ENCODE peak calls at places on chromosomes 12 and 14, in four cellular contexts. One of them, this sample, is unnamed.
A peak's percentile ranks its signal among the peaks of the same experiment; 100 is the strongest.

GRCh38 chr12:94952325-94952724 is 51.2 kb downstream of the NDUFA12 start:
- DNase-seq in substantia nigra: no peak
- DNase-seq in lung: no peak
- DNase-seq in left lung: no peak
- DNase-seq in this sample: no peak

GRCh38 chr12:101740980-101741379 is 1.7 kb upstream of the SYCP3 start:
- DNase-seq in substantia nigra: no peak
- DNase-seq in left lung: no peak
- DNase-seq in lung: no peak
- DNase-seq in this sample: no peak

GRCh38 chr14:97848351-97848980 is 1051.3 kb downstream of the VRK1 start:
- DNase-seq in lung: no peak
- DNase-seq in left lung: no peak
- DNase-seq in substantia nigra: no peak
- DNase-seq in this sample: no peak

GRCh38 chr12:124233846-124234620 is 60.9 kb upstream of the RFLNA start:
- DNase-seq in substantia nigra: no peak
- DNase-seq in lung: no peak
- DNase-seq in left lung: no peak
- DNase-seq in this sample: no peak

GRCh38 chr14:104387000-104387384 is 192.6 kb upstream of the C14orf180 start:
- DNase-seq in left lung: peak; percentile 12
- DNase-seq in lung: no peak
- DNase-seq in substantia nigra: no peak
- DNase-seq in this sample: no peak

GRCh38 chr12:13851828-13852227 is 129.6 kb downstream of the GRIN2B start:
- DNase-seq in substantia nigra: no peak
- DNase-seq in left lung: no peak
- DNase-seq in lung: no peak
- DNase-seq in this sample: no peak

GRCh38 chr12:6938353-6939186 is 5.0 kb upstream of the RNU7-1 start:
- DNase-seq in left lung: peak; percentile 37
- DNase-seq in substantia nigra: no peak
- DNase-seq in lung: no peak
- DNase-seq in this sample: peak; percentile 43

GRCh38 chr12:42338280-42338679 is 12.3 kb downstream of the PPHLN1 start:
- DNase-seq in substantia nigra: no peak
- DNase-seq in lung: no peak
- DNase-seq in left lung: no peak
- DNase-seq in this sample: no peak

GRCh38 chr14:104547998-104548700 is 31.4 kb upstream of the C14orf180 start:
- DNase-seq in left lung: peak; percentile 10
- DNase-seq in lung: no peak
- DNase-seq in substantia nigra: no peak
- DNase-seq in this sample: no peak

GRCh38 chr12:1935242-1935641 is 16.8 kb upstream of the CACNA2D4 start:
- DNase-seq in lung: no peak
- DNase-seq in substantia nigra: no peak
- DNase-seq in left lung: no peak
- DNase-seq in this sample: no peak

GRCh38 chr12:120498870-120499515 is 3.1 kb downstream of the DYNLL1 start:
- DNase-seq in lung: no peak
- DNase-seq in left lung: no peak
- DNase-seq in substantia nigra: no peak
- DNase-seq in this sample: no peak

GRCh38 chr14:103520269-103520656 is 2.4 kb downstream of the CKB start:
- DNase-seq in lung: no peak
- DNase-seq in left lung: no peak
- DNase-seq in substantia nigra: no peak
- DNase-seq in this sample: no peak

GRCh38 chr12:14874882-14875281 is 10.8 kb downstream of the MGP start:
- DNase-seq in left lung: no peak
- DNase-seq in substantia nigra: no peak
- DNase-seq in lung: no peak
- DNase-seq in this sample: no peak

GRCh38 chr14:92657457-92658142 is 90.8 kb downstream of the LGMN start:
- DNase-seq in left lung: peak; percentile 86
- DNase-seq in substantia nigra: peak; percentile 65
- DNase-seq in lung: peak; percentile 58
- DNase-seq in this sample: peak; percentile 24

GRCh38 chr12:57872362-57872761 is 25.8 kb upstream of the CTDSP2 start:
- DNase-seq in substantia nigra: no peak
- DNase-seq in left lung: no peak
- DNase-seq in lung: no peak
- DNase-seq in this sample: no peak

GRCh38 chr12:8012910-8013309 is 19.6 kb upstream of the FOXJ2 start:
- DNase-seq in lung: no peak
- DNase-seq in left lung: no peak
- DNase-seq in substantia nigra: no peak
- DNase-seq in this sample: no peak

GRCh38 chr12:591571-592505 is 71.4 kb downstream of the NINJ2 start:
- DNase-seq in left lung: no peak
- DNase-seq in lung: no peak
- DNase-seq in substantia nigra: no peak
- DNase-seq in this sample: peak; percentile 92

GRCh38 chr12:90428474-90428873 is 526.5 kb downstream of the CCER1 start:
- DNase-seq in substantia nigra: no peak
- DNase-seq in lung: no peak
- DNase-seq in left lung: no peak
- DNase-seq in this sample: no peak

GRCh38 chr14:68910540-68910939 is 68.6 kb downstream of the ACTN1 start:
- DNase-seq in lung: no peak
- DNase-seq in substantia nigra: no peak
- DNase-seq in left lung: no peak
- DNase-seq in this sample: no peak

GRCh38 chr12:79344855-79345840 is 345.6 kb downstream of the PAWR start:
- DNase-seq in lung: no peak
- DNase-seq in substantia nigra: no peak
- DNase-seq in left lung: no peak
- DNase-seq in this sample: peak; percentile 27

GRCh38 chr12:132558861-132559623 is 51.3 kb downstream of the LRCOL1 start:
- DNase-seq in left lung: no peak
- DNase-seq in lung: no peak
- DNase-seq in substantia nigra: no peak
- DNase-seq in this sample: no peak

GRCh38 chr12:28876423-28876822 is 272.7 kb upstream of the FAR2 start:
- DNase-seq in left lung: no peak
- DNase-seq in lung: no peak
- DNase-seq in substantia nigra: no peak
- DNase-seq in this sample: no peak

GRCh38 chr12:15763336-15763735 is 25.9 kb downstream of the EPS8 start:
- DNase-seq in left lung: no peak
- DNase-seq in substantia nigra: no peak
- DNase-seq in lung: no peak
- DNase-seq in this sample: no peak

GRCh38 chr12:19158909-19159308 is 29.4 kb downstream of the PLEKHA5 start:
- DNase-seq in substantia nigra: no peak
- DNase-seq in left lung: no peak
- DNase-seq in lung: no peak
- DNase-seq in this sample: no peak

GRCh38 chr12:12839003-12839395 is 25.9 kb downstream of the DDX47 start:
- DNase-seq in left lung: no peak
- DNase-seq in substantia nigra: no peak
- DNase-seq in lung: no peak
- DNase-seq in this sample: no peak

GRCh38 chr14:75041613-75042012 is 9.7 kb downstream of the MLH3 start:
- DNase-seq in substantia nigra: no peak
- DNase-seq in left lung: no peak
- DNase-seq in lung: no peak
- DNase-seq in this sample: peak; percentile 42

GRCh38 chr12:127396720-127397119 is 870.2 kb upstream of the TMEM132C start:
- DNase-seq in left lung: no peak
- DNase-seq in substantia nigra: no peak
- DNase-seq in lung: no peak
- DNase-seq in this sample: no peak

GRCh38 chr12:94997061-94997460 is 6.4 kb downstream of the NDUFA12 start:
- DNase-seq in left lung: no peak
- DNase-seq in lung: no peak
- DNase-seq in substantia nigra: no peak
- DNase-seq in this sample: no peak

GRCh38 chr12:22415342-22416309 is 81.1 kb upstream of the ST8SIA1 start:
- DNase-seq in left lung: no peak
- DNase-seq in lung: no peak
- DNase-seq in substantia nigra: no peak
- DNase-seq in this sample: peak; percentile 65

GRCh38 chr12:98424726-98425401 is 90.5 kb upstream of the TMPO start:
- DNase-seq in left lung: peak; percentile 60
- DNase-seq in substantia nigra: peak; percentile 29
- DNase-seq in lung: peak; percentile 51
- DNase-seq in this sample: peak; percentile 83

GRCh38 chr14:30252800-30253425 is 306.0 kb upstream of the G2E3 start:
- DNase-seq in substantia nigra: no peak
- DNase-seq in lung: no peak
- DNase-seq in left lung: no peak
- DNase-seq in this sample: no peak

GRCh38 chr12:47556631-47557030 is 149.2 kb downstream of the RPAP3 start:
- DNase-seq in substantia nigra: no peak
- DNase-seq in lung: no peak
- DNase-seq in left lung: no peak
- DNase-seq in this sample: no peak

DNA sequence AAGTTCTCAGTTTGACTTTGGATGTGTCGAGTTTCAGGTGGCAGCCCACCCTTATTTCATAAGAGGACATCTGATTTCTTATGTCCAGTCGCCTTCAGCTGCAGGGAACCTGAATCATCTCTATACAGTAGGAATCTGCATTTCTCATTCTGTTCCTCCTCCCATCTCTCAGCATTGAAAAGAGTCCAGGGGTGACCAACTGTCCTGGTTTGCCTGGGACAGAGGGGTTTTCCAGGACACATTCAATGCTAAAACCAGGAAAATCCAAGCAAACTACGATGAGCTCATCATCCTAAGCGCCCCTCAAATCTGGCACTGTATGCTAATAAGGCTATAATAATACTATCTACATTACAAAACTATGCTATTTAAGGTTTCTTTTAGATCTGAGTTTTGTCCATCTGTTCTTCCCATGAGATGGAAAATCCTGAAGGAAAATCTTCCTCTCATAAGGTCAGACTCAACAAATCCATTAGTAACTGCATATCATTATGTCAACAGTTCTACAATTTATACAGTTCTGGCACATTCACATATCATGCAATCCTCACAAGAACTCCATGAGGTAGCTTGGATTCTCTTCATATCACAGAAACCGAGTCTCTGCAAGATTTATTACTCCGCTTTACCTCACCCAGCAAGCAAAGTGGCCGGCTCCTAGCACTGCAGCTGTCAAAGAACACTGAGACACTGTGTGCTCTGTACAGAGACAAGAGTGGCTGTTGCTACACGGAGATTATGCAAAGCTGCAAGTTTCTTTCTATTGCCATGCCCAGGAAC is 15.6 kb upstream of the CALM1 start:
- DNase-seq in lung: no peak
- DNase-seq in left lung: no peak
- DNase-seq in substantia nigra: peak; percentile 54
- DNase-seq in this sample: peak; percentile 48
- H3K27ac ChIP-seq in lung: peak overlapping the region; percentile 73
- H3K27ac ChIP-seq in left lung: peak overlapping the region; percentile 100
- H3K27ac ChIP-seq in substantia nigra: peak overlapping the region; percentile 100
- H3K27ac ChIP-seq in this sample: peak overlapping the region; percentile 81

GRCh38 chr12:130683080-130683479 is 33.0 kb downstream of the RIMBP2 start:
- DNase-seq in lung: no peak
- DNase-seq in left lung: no peak
- DNase-seq in substantia nigra: no peak
- DNase-seq in this sample: no peak
- H3K27ac ChIP-seq in lung: no peak overlapping the region
- H3K27ac ChIP-seq in left lung: no peak overlapping the region
- H3K27ac ChIP-seq in substantia nigra: no peak overlapping the region
- H3K27ac ChIP-seq in this sample: no peak overlapping the region

DNA sequence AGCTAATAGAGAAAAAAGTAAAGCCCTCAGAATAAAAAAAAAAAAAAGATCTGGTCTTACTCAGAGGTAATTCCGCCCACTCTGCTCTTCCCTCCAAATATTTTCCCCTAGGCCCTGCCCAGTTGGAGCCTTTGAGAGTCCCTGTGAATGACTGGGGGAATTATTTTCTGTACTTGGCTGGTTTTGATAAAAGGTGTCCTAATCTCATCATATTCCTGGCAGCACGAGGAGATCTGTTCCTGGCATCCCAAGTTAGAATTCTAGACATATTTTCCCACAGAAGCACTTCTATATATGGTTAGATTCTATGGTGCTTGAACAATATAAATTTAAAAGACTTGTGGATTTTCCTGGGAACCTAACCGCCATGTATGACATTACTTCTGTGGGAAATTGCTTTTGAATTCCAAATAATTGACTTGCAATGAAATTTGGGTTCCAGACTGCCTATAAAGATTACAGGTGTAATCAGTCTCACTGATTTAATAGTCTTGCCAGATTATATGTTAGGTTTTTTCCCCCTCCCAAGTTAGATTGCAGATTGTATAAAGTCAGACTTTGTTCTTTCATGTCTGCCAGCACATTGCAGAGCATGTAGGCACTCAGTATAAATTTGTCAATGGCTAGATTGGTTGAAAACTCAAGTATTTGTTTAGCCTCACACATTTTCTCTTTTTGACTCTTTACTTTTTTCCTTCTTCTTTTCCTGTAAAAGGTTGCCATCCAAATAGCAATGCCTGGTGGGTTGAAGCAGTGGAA is 12.3 kb downstream of the GPX2 start:
- DNase-seq in left lung: no peak
- DNase-seq in substantia nigra: no peak
- DNase-seq in lung: no peak
- DNase-seq in this sample: no peak
- H3K27ac ChIP-seq in left lung: no peak overlapping the region
- H3K27ac ChIP-seq in substantia nigra: no peak overlapping the region
- H3K27ac ChIP-seq in lung: no peak overlapping the region
- H3K27ac ChIP-seq in this sample: no peak overlapping the region

GRCh38 chr12:70609203-70609602 is 28.0 kb downstream of the PTPRB start:
- DNase-seq in substantia nigra: no peak
- DNase-seq in left lung: no peak
- DNase-seq in lung: no peak
- DNase-seq in this sample: no peak

GRCh38 chr12:70609739-70610491 is 27.3 kb downstream of the PTPRB start:
- DNase-seq in lung: peak; percentile 43
- DNase-seq in left lung: peak; percentile 37
- DNase-seq in substantia nigra: peak; percentile 16
- DNase-seq in this sample: peak; percentile 8

GRCh38 chr12:70607107-70607506 is 30.1 kb downstream of the PTPRB start:
- DNase-seq in left lung: no peak
- DNase-seq in lung: no peak
- DNase-seq in substantia nigra: no peak
- DNase-seq in this sample: no peak

GRCh38 chr12:70606001-70606400 is 31.2 kb downstream of the PTPRB start:
- DNase-seq in left lung: no peak
- DNase-seq in substantia nigra: no peak
- DNase-seq in lung: no peak
- DNase-seq in this sample: no peak

DNA sequence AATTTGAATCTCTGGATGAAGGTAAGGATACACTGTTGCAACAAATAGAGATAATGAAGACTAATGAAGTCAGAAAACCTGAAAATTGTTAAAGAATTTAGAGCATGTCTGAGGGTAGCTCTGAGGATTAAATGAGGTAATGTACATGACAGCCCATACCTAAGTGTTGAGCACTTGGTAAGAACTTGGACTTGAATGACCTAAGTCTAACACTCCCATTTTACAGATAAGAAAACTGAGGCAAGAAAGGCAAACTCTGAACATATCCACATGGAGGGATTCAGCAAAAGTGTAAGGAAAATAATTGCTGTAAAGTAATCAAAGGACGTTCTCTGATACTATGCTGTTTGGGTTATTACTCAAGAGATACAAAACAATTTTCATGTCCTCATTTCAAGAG is 29.0 kb downstream of the PTPRB start:
- DNase-seq in lung: no peak
- DNase-seq in left lung: no peak
- DNase-seq in substantia nigra: no peak
- DNase-seq in this sample: no peak
- H3K27ac ChIP-seq in lung: no peak overlapping the region
- H3K27ac ChIP-seq in left lung: no peak overlapping the region
- H3K27ac ChIP-seq in substantia nigra: no peak overlapping the region
- H3K27ac ChIP-seq in this sample: no peak overlapping the region